ENCODE peak calls at places on chromosomes 12 and 14, in ten cellular contexts. G is mucosa of descending colon; R is NCI-H1417 treated with DMSO at 0.1 percent for 48 hours; Y is AML-193; I is hippocampal formation; N is CD4-positive, CD25-positive, alpha-beta regulatory T cell; Z is MV-4-11; X is foreskin keratinocyte; L is heart right ventricle; K is activated naive CD8-positive, alpha-beta T cell treated with anti-CD3 and anti-CD28 coated beads, Interleukin-2, amount 50 U/mL, for 24 hours. D is an unnamed sample.

GRCh38 chr12:89499857-89500256 is 24.7 kb downstream of the GALNT4 start:
- DNase-seq in G (no peak), R (no peak), Y (no peak), I (no peak), N (no peak), Z (no peak), X (no peak), L (no peak), K (no peak), D (no peak)

GRCh38 chr14:96681826-96682225 is 115.4 kb upstream of the VRK1 start:
- DNase-seq in G (no peak), R (no peak), Y (no peak), I (no peak), N (no peak), Z (no peak), X (no peak), L (no peak), K (no peak), D (no peak)

GRCh38 chr12:15532364-15532977 is 210.2 kb downstream of the PTPRO start:
- DNase-seq in G (peak), R (no peak), Y (peak), I (no peak), N (peak), Z (peak), X (peak), L (no peak), K (peak), D (peak)

GRCh38 chr12:118742426-118742825 is 238.9 kb upstream of the SRRM4 start:
- DNase-seq in G (no peak), R (no peak), Y (no peak), I (no peak), N (no peak), Z (no peak), X (no peak), L (no peak), K (no peak), D (no peak)

GRCh38 chr12:117485984-117486839 is 124.8 kb upstream of the NOS1 start:
- DNase-seq in G (no peak), R (peak), Y (no peak), I (no peak), N (no peak), Z (no peak), X (no peak), L (no peak), K (no peak), D (no peak)

GRCh38 chr12:59322473-59322872 is 273.4 kb upstream of the SLC16A7 start:
- DNase-seq in G (no peak), R (no peak), Y (no peak), I (peak), N (no peak), Z (no peak), X (no peak), L (no peak), K (no peak), D (no peak)

GRCh38 chr12:93943766-93944165 is 204.6 kb upstream of the PLXNC1 start:
- DNase-seq in G (no peak), R (no peak), Y (no peak), I (no peak), N (no peak), Z (peak), X (no peak), L (no peak), K (no peak), D (no peak)

GRCh38 chr12:125185311-125185739 is 120.1 kb downstream of the AACS start:
- DNase-seq in G (no peak), R (no peak), Y (no peak), I (no peak), N (no peak), Z (no peak), X (no peak), L (no peak), K (no peak), D (no peak)

GRCh38 chr12:121718653-121719239 is 6.2 kb downstream of the TMEM120B start:
- DNase-seq in G (no peak), R (no peak), Y (no peak), I (no peak), N (peak), Z (no peak), X (no peak), L (no peak), K (no peak), D (no peak)

GRCh38 chr14:75689012-75689411 is 28.0 kb downstream of the TTLL5 start:
- DNase-seq in G (no peak), R (no peak), Y (no peak), I (no peak), N (no peak), Z (no peak), X (no peak), L (peak), K (no peak), D (no peak)

GRCh38 chr14:104444159-104445030 is 135.2 kb upstream of the C14orf180 start:
- DNase-seq in G (no peak), R (no peak), Y (no peak), I (no peak), N (no peak), Z (no peak), X (no peak), L (no peak), K (no peak), D (no peak)

GRCh38 chr14:90510208-90510607 is 113.4 kb downstream of the CALM1 start:
- DNase-seq in G (peak), R (no peak), Y (no peak), I (no peak), N (no peak), Z (no peak), X (no peak), L (no peak), K (no peak), D (no peak)

GRCh38 chr12:1527789-1528188 is 66.6 kb downstream of the FBXL14 start:
- DNase-seq in G (no peak), R (no peak), Y (no peak), I (no peak), N (no peak), Z (peak), X (peak), L (no peak), K (no peak), D (peak)

GRCh38 chr12:116202433-116202832 is 75.1 kb downstream of the MED13L start:
- DNase-seq in G (no peak), R (no peak), Y (no peak), I (no peak), N (no peak), Z (peak), X (no peak), L (no peak), K (no peak), D (no peak)

GRCh38 chr12:90366286-90366685 is 588.7 kb downstream of the CCER1 start:
- DNase-seq in G (no peak), R (no peak), Y (no peak), I (no peak), N (no peak), Z (no peak), X (no peak), L (no peak), K (no peak), D (no peak)

GRCh38 chr12:131920902-131921840 is 7.9 kb upstream of the PUS1 start:
- DNase-seq in G (no peak), R (no peak), Y (no peak), I (no peak), N (no peak), Z (no peak), X (no peak), L (no peak), K (no peak), D (no peak)

GRCh38 chr14:93765032-93765626 is 23.2 kb downstream of the PRIMA1 start:
- DNase-seq in G (no peak), R (no peak), Y (no peak), I (no peak), N (no peak), Z (no peak), X (no peak), L (no peak), K (no peak), D (no peak)

GRCh38 chr12:59113831-59114273 is 193.5 kb upstream of the LRIG3 start:
- DNase-seq in G (peak), R (peak), Y (peak), I (peak), N (peak), Z (peak), X (peak), L (peak), K (peak), D (peak)

GRCh38 chr12:112901271-112901670 is 5.5 kb upstream of the OAS1 start:
- DNase-seq in G (peak), R (no peak), Y (no peak), I (no peak), N (no peak), Z (no peak), X (no peak), L (no peak), K (no peak), D (no peak)

GRCh38 chr12:76241371-76241770 is 106.8 kb downstream of the BBS10 start:
- DNase-seq in G (no peak), R (no peak), Y (no peak), I (no peak), N (no peak), Z (no peak), X (no peak), L (no peak), K (no peak), D (no peak)

GRCh38 chr12:49198431-49199155 is 9.7 kb upstream of the TUBA1A start:
- DNase-seq in G (no peak), R (peak), Y (no peak), I (peak), N (no peak), Z (no peak), X (peak), L (peak), K (no peak), D (no peak)

GRCh38 chr14:90968025-90968424 is 92.4 kb downstream of the RPS6KA5 start:
- DNase-seq in G (no peak), R (no peak), Y (peak), I (no peak), N (no peak), Z (peak), X (no peak), L (no peak), K (no peak), D (peak)

D was measured in Kasumi-1.